ENCODE peak calls at places on chromosomes 1 and 21, in six cellular contexts. One of them, this sample, is unnamed.

GRCh38 chr1:156104861-156105546 is 9.5 kb upstream of the LMNA start:
- DNase-seq in breast epithelium: no peak
- DNase-seq in cardiac muscle cell: no peak
- DNase-seq in astrocyte of the spinal cord: no peak
- DNase-seq in Peyer's patch: no peak
- DNase-seq in pancreas: no peak
- DNase-seq in this sample: peak

GRCh38 chr1:205582471-205583291 is 49.1 kb downstream of the ELK4 start:
- DNase-seq in breast epithelium: no peak
- DNase-seq in cardiac muscle cell: no peak
- DNase-seq in astrocyte of the spinal cord: no peak
- DNase-seq in Peyer's patch: no peak
- DNase-seq in pancreas: no peak
- DNase-seq in this sample: no peak

GRCh38 chr1:176811896-176812295 is 348.9 kb downstream of the PAPPA2 start:
- DNase-seq in breast epithelium: no peak
- DNase-seq in cardiac muscle cell: no peak
- DNase-seq in astrocyte of the spinal cord: no peak
- DNase-seq in Peyer's patch: no peak
- DNase-seq in pancreas: no peak
- DNase-seq in this sample: no peak

GRCh38 chr1:29805122-29805895 is 569.0 kb downstream of the PTPRU start:
- DNase-seq in breast epithelium: peak
- DNase-seq in cardiac muscle cell: peak
- DNase-seq in astrocyte of the spinal cord: no peak
- DNase-seq in Peyer's patch: no peak
- DNase-seq in pancreas: no peak
- DNase-seq in this sample: no peak

GRCh38 chr1:28602536-28603439 is 10.7 kb downstream of the RAB42 start:
- DNase-seq in breast epithelium: peak
- DNase-seq in cardiac muscle cell: peak
- DNase-seq in astrocyte of the spinal cord: peak
- DNase-seq in Peyer's patch: no peak
- DNase-seq in pancreas: peak
- DNase-seq in this sample: peak

GRCh38 chr1:37795340-37796110 is 1.9 kb downstream of the MANEAL start:
- DNase-seq in breast epithelium: no peak
- DNase-seq in cardiac muscle cell: peak
- DNase-seq in astrocyte of the spinal cord: peak
- DNase-seq in Peyer's patch: peak
- DNase-seq in pancreas: peak
- DNase-seq in this sample: no peak

GRCh38 chr1:187837787-187838186 is 1009.0 kb downstream of the PLA2G4A start:
- DNase-seq in breast epithelium: no peak
- DNase-seq in cardiac muscle cell: no peak
- DNase-seq in astrocyte of the spinal cord: no peak
- DNase-seq in Peyer's patch: no peak
- DNase-seq in pancreas: peak
- DNase-seq in this sample: no peak

GRCh38 chr1:24868016-24868875 is 61.8 kb downstream of the RUNX3 start:
- DNase-seq in breast epithelium: no peak
- DNase-seq in cardiac muscle cell: no peak
- DNase-seq in astrocyte of the spinal cord: no peak
- DNase-seq in Peyer's patch: no peak
- DNase-seq in pancreas: no peak
- DNase-seq in this sample: no peak

GRCh38 chr1:119008483-119009299 is 20.5 kb upstream of the TBX15 start:
- DNase-seq in breast epithelium: no peak
- DNase-seq in cardiac muscle cell: peak
- DNase-seq in astrocyte of the spinal cord: peak
- DNase-seq in Peyer's patch: no peak
- DNase-seq in pancreas: peak
- DNase-seq in this sample: peak

GRCh38 chr1:33527934-33528333 is 55.5 kb downstream of the ZSCAN20 start:
- DNase-seq in breast epithelium: no peak
- DNase-seq in cardiac muscle cell: no peak
- DNase-seq in astrocyte of the spinal cord: no peak
- DNase-seq in Peyer's patch: no peak
- DNase-seq in pancreas: peak
- DNase-seq in this sample: no peak

GRCh38 chr1:7953850-7954609 is 7.5 kb upstream of the PARK7 start:
- DNase-seq in breast epithelium: peak
- DNase-seq in cardiac muscle cell: no peak
- DNase-seq in astrocyte of the spinal cord: peak
- DNase-seq in Peyer's patch: peak
- DNase-seq in pancreas: peak
- DNase-seq in this sample: peak

GRCh38 chr1:23875382-23875781 is 7.3 kb upstream of the FUCA1 start:
- DNase-seq in breast epithelium: no peak
- DNase-seq in cardiac muscle cell: no peak
- DNase-seq in astrocyte of the spinal cord: no peak
- DNase-seq in Peyer's patch: no peak
- DNase-seq in pancreas: no peak
- DNase-seq in this sample: no peak

GRCh38 chr21:28016571-28016970 is 976.1 kb downstream of the LTN1 start:
- DNase-seq in breast epithelium: no peak
- DNase-seq in cardiac muscle cell: no peak
- DNase-seq in astrocyte of the spinal cord: no peak
- DNase-seq in Peyer's patch: no peak
- DNase-seq in pancreas: no peak
- DNase-seq in this sample: no peak

GRCh38 chr1:5850503-5850902 is 141.7 kb downstream of the NPHP4 start:
- DNase-seq in breast epithelium: no peak
- DNase-seq in cardiac muscle cell: no peak
- DNase-seq in astrocyte of the spinal cord: no peak
- DNase-seq in Peyer's patch: no peak
- DNase-seq in pancreas: no peak
- DNase-seq in this sample: no peak

GRCh38 chr1:13487143-13487868 is 26.5 kb downstream of the LRRC38 start:
- DNase-seq in breast epithelium: no peak
- DNase-seq in cardiac muscle cell: no peak
- DNase-seq in astrocyte of the spinal cord: no peak
- DNase-seq in Peyer's patch: no peak
- DNase-seq in pancreas: no peak
- DNase-seq in this sample: no peak

GRCh38 chr21:9741343-9741742 is 780.0 kb upstream of the TPTE start:
- DNase-seq in breast epithelium: no peak
- DNase-seq in cardiac muscle cell: no peak
- DNase-seq in astrocyte of the spinal cord: no peak
- DNase-seq in Peyer's patch: no peak
- DNase-seq in pancreas: no peak
- DNase-seq in this sample: no peak

GRCh38 chr1:147609358-147609757 is 61.0 kb downstream of the ACP6 start:
- DNase-seq in breast epithelium: no peak
- DNase-seq in cardiac muscle cell: no peak
- DNase-seq in astrocyte of the spinal cord: no peak
- DNase-seq in Peyer's patch: no peak
- DNase-seq in pancreas: no peak
- DNase-seq in this sample: no peak

GRCh38 chr1:79042117-79042516 is 35.6 kb upstream of the ADGRL4 start:
- DNase-seq in breast epithelium: no peak
- DNase-seq in cardiac muscle cell: no peak
- DNase-seq in astrocyte of the spinal cord: peak
- DNase-seq in Peyer's patch: no peak
- DNase-seq in pancreas: no peak
- DNase-seq in this sample: peak

GRCh38 chr1:32521165-32521564 is 18.1 kb upstream of the ZBTB8A start:
- DNase-seq in breast epithelium: no peak
- DNase-seq in cardiac muscle cell: no peak
- DNase-seq in astrocyte of the spinal cord: no peak
- DNase-seq in Peyer's patch: no peak
- DNase-seq in pancreas: no peak
- DNase-seq in this sample: no peak

GRCh38 chr1:15153184-15153841 is at the start of gene TMEM51:
- DNase-seq in breast epithelium: peak
- DNase-seq in cardiac muscle cell: peak
- DNase-seq in astrocyte of the spinal cord: peak
- DNase-seq in Peyer's patch: peak
- DNase-seq in pancreas: peak
- DNase-seq in this sample: no peak

GRCh38 chr1:107953551-107953950 is 11.4 kb downstream of the VAV3 start:
- DNase-seq in breast epithelium: no peak
- DNase-seq in cardiac muscle cell: no peak
- DNase-seq in astrocyte of the spinal cord: no peak
- DNase-seq in Peyer's patch: no peak
- DNase-seq in pancreas: no peak
- DNase-seq in this sample: no peak
- H3K4me3 ChIP-seq in breast epithelium: no peak
- H3K4me3 ChIP-seq in cardiac muscle cell: no peak
- H3K4me3 ChIP-seq in astrocyte of the spinal cord: no peak
- H3K4me3 ChIP-seq in Peyer's patch: no peak
- H3K4me3 ChIP-seq in pancreas: no peak
- H3K4me3 ChIP-seq in this sample: no peak

GRCh38 chr1:178593526-178593925 is 80.6 kb downstream of the TEX35 start:
- DNase-seq in breast epithelium: no peak
- DNase-seq in cardiac muscle cell: no peak
- DNase-seq in astrocyte of the spinal cord: no peak
- DNase-seq in Peyer's patch: no peak
- DNase-seq in pancreas: no peak
- DNase-seq in this sample: peak
- TF ChIP-seq CTCF in breast epithelium: no peak
- TF ChIP-seq CTCF in cardiac muscle cell: no peak
- TF ChIP-seq CTCF in astrocyte of the spinal cord: no peak
- TF ChIP-seq CTCF in Peyer's patch: no peak
- TF ChIP-seq CTCF in pancreas: no peak
- TF ChIP-seq CTCF in this sample: no peak

GRCh38 chr1:95604784-95605183 is 370.8 kb downstream of the RWDD3 start:
- DNase-seq in breast epithelium: no peak
- DNase-seq in cardiac muscle cell: no peak
- DNase-seq in astrocyte of the spinal cord: no peak
- DNase-seq in Peyer's patch: no peak
- DNase-seq in pancreas: no peak
- DNase-seq in this sample: no peak
- H3K4me3 ChIP-seq in breast epithelium: no peak
- H3K4me3 ChIP-seq in cardiac muscle cell: no peak
- H3K4me3 ChIP-seq in astrocyte of the spinal cord: no peak
- H3K4me3 ChIP-seq in Peyer's patch: no peak
- H3K4me3 ChIP-seq in pancreas: no peak
- H3K4me3 ChIP-seq in this sample: no peak

DNA sequence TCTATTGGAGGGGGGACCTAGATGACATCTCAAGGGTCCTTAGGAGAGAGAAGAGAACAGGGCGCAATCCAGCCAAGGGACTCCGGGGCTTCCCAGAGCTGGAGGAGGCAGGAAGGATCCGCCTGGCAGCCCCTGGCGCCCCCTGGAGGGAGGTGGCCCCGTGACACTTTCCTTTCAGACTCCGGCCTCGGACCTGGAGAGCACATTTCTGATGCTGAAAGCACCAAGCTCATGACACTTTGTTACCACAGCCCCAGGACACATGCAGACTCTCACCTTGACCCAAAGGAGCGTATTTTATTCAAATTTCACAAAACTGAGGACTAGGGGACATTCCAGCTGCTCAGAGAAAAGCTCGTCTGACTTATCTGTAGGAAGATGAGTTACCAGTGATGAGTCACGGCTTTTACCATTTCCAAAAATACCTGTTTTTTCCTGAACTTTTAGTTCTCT is 21.4 kb upstream of the POFUT2 start:
- DNase-seq in breast epithelium: no peak
- DNase-seq in cardiac muscle cell: peak
- DNase-seq in astrocyte of the spinal cord: peak
- DNase-seq in Peyer's patch: peak
- DNase-seq in pancreas: no peak
- DNase-seq in this sample: no peak
- TF ChIP-seq CTCF in breast epithelium: no peak
- TF ChIP-seq CTCF in cardiac muscle cell: peak
- TF ChIP-seq CTCF in astrocyte of the spinal cord: peak
- TF ChIP-seq CTCF in Peyer's patch: no peak
- TF ChIP-seq CTCF in pancreas: peak
- TF ChIP-seq CTCF in this sample: peak

DNA sequence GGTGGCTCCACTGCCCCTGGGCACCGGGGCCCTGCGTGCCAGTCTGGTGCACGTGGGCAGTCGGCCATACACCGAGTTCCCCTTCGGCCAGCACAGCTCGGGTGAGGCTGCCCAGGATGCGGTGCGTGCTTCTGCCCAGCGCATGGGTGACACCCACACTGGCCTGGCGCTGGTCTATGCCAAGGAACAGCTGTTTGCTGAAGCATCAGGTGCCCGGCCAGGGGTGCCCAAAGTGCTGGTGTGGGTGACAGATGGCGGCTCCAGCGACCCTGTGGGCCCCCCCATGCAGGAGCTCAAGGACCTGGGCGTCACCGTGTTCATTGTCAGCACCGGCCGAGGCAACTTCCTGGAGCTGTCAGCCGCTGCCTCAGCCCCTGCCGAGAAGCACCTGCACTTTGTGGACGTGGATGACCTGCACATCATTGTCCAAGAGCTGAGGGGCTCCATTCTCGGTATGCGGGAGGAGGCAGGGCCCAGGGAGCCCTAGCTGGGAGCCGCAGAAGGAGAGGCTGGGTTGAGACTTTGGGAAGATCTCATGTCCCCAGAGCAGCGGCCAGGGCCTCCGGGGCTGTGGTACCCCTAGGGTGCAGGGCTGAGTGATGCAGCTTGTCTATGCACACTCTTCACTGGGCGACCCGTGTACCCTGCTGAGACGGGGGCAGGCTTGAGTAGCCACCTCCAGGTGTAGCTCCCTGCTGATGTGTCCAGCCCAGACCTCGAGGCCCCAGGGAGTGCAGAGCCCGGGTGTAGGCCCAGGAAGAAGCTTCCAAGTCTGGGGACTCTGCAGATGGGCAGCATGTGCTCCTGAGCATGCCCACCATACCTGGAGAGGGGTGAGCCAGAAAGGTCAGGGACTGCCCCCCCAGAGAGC is 1.8 kb downstream of the VWA1 start:
- DNase-seq in breast epithelium: no peak
- DNase-seq in cardiac muscle cell: no peak
- DNase-seq in astrocyte of the spinal cord: no peak
- DNase-seq in Peyer's patch: no peak
- DNase-seq in pancreas: peak
- DNase-seq in this sample: no peak
- H3K4me3 ChIP-seq in breast epithelium: peak
- H3K4me3 ChIP-seq in cardiac muscle cell: no peak
- H3K4me3 ChIP-seq in astrocyte of the spinal cord: no peak
- H3K4me3 ChIP-seq in Peyer's patch: no peak
- H3K4me3 ChIP-seq in pancreas: peak
- H3K4me3 ChIP-seq in this sample: no peak

GRCh38 chr1:116854294-116854693 is 55.4 kb upstream of the PTGFRN start:
- DNase-seq in breast epithelium: no peak
- DNase-seq in cardiac muscle cell: no peak
- DNase-seq in astrocyte of the spinal cord: no peak
- DNase-seq in Peyer's patch: no peak
- DNase-seq in pancreas: no peak
- DNase-seq in this sample: no peak
- TF ChIP-seq CTCF in breast epithelium: no peak
- TF ChIP-seq CTCF in cardiac muscle cell: peak
- TF ChIP-seq CTCF in astrocyte of the spinal cord: no peak
- TF ChIP-seq CTCF in Peyer's patch: no peak
- TF ChIP-seq CTCF in pancreas: no peak
- TF ChIP-seq CTCF in this sample: no peak

GRCh38 chr1:197910120-197911110 is 6.8 kb upstream of the LHX9 start:
- DNase-seq in breast epithelium: no peak
- DNase-seq in cardiac muscle cell: no peak
- DNase-seq in astrocyte of the spinal cord: no peak
- DNase-seq in Peyer's patch: no peak
- DNase-seq in pancreas: no peak
- DNase-seq in this sample: no peak
- H3K4me3 ChIP-seq in breast epithelium: peak
- H3K4me3 ChIP-seq in cardiac muscle cell: no peak
- H3K4me3 ChIP-seq in astrocyte of the spinal cord: no peak
- H3K4me3 ChIP-seq in Peyer's patch: no peak
- H3K4me3 ChIP-seq in pancreas: no peak
- H3K4me3 ChIP-seq in this sample: no peak

GRCh38 chr1:108316545-108316944 is 72.7 kb upstream of the NBPF4 start:
- DNase-seq in breast epithelium: no peak
- DNase-seq in cardiac muscle cell: no peak
- DNase-seq in astrocyte of the spinal cord: no peak
- DNase-seq in Peyer's patch: no peak
- DNase-seq in pancreas: no peak
- DNase-seq in this sample: peak
- TF ChIP-seq CTCF in breast epithelium: no peak
- TF ChIP-seq CTCF in cardiac muscle cell: peak
- TF ChIP-seq CTCF in astrocyte of the spinal cord: peak
- TF ChIP-seq CTCF in Peyer's patch: no peak
- TF ChIP-seq CTCF in pancreas: no peak
- TF ChIP-seq CTCF in this sample: peak

This sample was measured in foreskin fibroblast.